ENCODE peak calls at places on chromosomes 7 and 10, in ten cellular contexts. W, B, J, E, C, H, T, V, L and K are unnamed samples.

GRCh38 chr7:144098776-144099175 is 10.6 kb upstream of the OR2A2 start:
- DNase-seq in C (no peak), V (no peak), J (no peak), L (no peak), T (no peak), E (no peak), B (no peak), W (no peak), H (no peak), K (no peak)

GRCh38 chr7:99232082-99232770 is 24.3 kb upstream of the KPNA7 start:
- DNase-seq in V (no peak), J (no peak), T (no peak), W (no peak), H (no peak), C (no peak), L (no peak), B (no peak), E (no peak), K (no peak)

GRCh38 chr7:24829787-24830186 is 72.5 kb upstream of the GSDME start:
- DNase-seq in L (no peak), T (no peak), J (peak), V (no peak), H (no peak), W (no peak), B (no peak), C (no peak), E (no peak), K (no peak)

GRCh38 chr10:30784896-30785605 is 155.5 kb upstream of the LYZL2 start:
- DNase-seq in H (peak), B (no peak), V (no peak), J (peak), L (no peak), E (no peak), W (peak), T (peak), C (peak), K (peak)

GRCh38 chr7:156979711-156980110 is 30.2 kb downstream of the NOM1 start:
- DNase-seq in B (no peak), T (no peak), J (no peak), W (no peak), V (no peak), L (no peak), H (no peak), C (no peak), E (no peak), K (no peak)

GRCh38 chr7:151796091-151796870 is 80.6 kb downstream of the PRKAG2 start:
- DNase-seq in V (no peak), J (peak), W (no peak), B (peak), T (no peak), H (no peak), E (no peak), C (no peak), L (no peak), K (peak)

GRCh38 chr7:90211391-90212148 is at the start of gene STEAP2:
- DNase-seq in B (peak), V (peak), E (no peak), J (peak), H (peak), L (peak), C (peak), T (peak), W (peak), K (peak)

GRCh38 chr7:150415161-150416160 is 35.0 kb upstream of the GIMAP8 start:
- DNase-seq in H (no peak), J (no peak), L (no peak), W (no peak), V (peak), B (no peak), T (no peak), C (no peak), E (no peak), K (no peak)

GRCh38 chr10:31728698-31729224 is 199.9 kb downstream of the ARHGAP12 start:
- DNase-seq in H (no peak), C (no peak), W (no peak), V (no peak), E (no peak), L (no peak), J (no peak), B (no peak), T (no peak), K (no peak)

GRCh38 chr10:51860257-51860656 is 160.9 kb upstream of the CSTF2T start:
- DNase-seq in B (no peak), E (no peak), H (peak), L (no peak), T (no peak), W (no peak), J (peak), V (no peak), C (no peak), K (no peak)

GRCh38 chr10:101903827-101904520 is 60.4 kb upstream of the KCNIP2 start:
- DNase-seq in H (no peak), C (peak), V (no peak), T (no peak), W (peak), B (no peak), L (peak), J (no peak), E (no peak), K (no peak)

GRCh38 chr10:122422266-122422980 is 32.0 kb upstream of the ARMS2 start:
- DNase-seq in J (no peak), L (no peak), B (no peak), H (no peak), T (no peak), C (no peak), W (no peak), V (no peak), E (no peak), K (no peak)

GRCh38 chr10:17060289-17060688 is 69.3 kb downstream of the CUBN start:
- DNase-seq in H (no peak), T (no peak), B (no peak), C (no peak), L (no peak), W (no peak), E (no peak), V (no peak), J (no peak), K (no peak)

GRCh38 chr10:70272925-70273316 is 10.9 kb downstream of the NPFFR1 start:
- DNase-seq in L (peak), E (no peak), W (no peak), V (no peak), J (peak), C (peak), H (no peak), B (peak), T (no peak), K (no peak)

GRCh38 chr10:117778241-117778640 is 235.7 kb downstream of the EMX2 start:
- DNase-seq in B (no peak), J (no peak), C (no peak), L (no peak), V (no peak), E (no peak), W (no peak), H (no peak), T (no peak), K (no peak)

GRCh38 chr7:158150234-158150633 is 437.4 kb downstream of the PTPRN2 start:
- DNase-seq in C (no peak), J (no peak), E (no peak), L (no peak), T (no peak), B (no peak), V (no peak), H (no peak), W (no peak), K (no peak)

GRCh38 chr7:105205592-105206211 is 183.0 kb downstream of the SRPK2 start:
- DNase-seq in T (no peak), L (no peak), W (no peak), E (no peak), H (no peak), C (no peak), B (no peak), J (no peak), V (no peak), K (no peak)

GRCh38 chr7:132249591-132249971 is 326.7 kb downstream of the PLXNA4 start:
- DNase-seq in T (no peak), V (peak), W (no peak), H (no peak), E (no peak), J (peak), C (no peak), L (no peak), B (peak), K (peak)

GRCh38 chr7:149304006-149304405 is 42.0 kb downstream of the ZNF783 start:
- DNase-seq in J (no peak), H (no peak), T (no peak), V (no peak), C (no peak), L (no peak), B (no peak), W (no peak), E (no peak), K (no peak)

GRCh38 chr7:83162402-83163256 is at the start of gene PCLO:
- DNase-seq in E (no peak), H (peak), B (peak), V (peak), C (peak), L (peak), J (peak), T (peak), W (peak), K (peak)

GRCh38 chr7:151085329-151085690 is 965 bp upstream of the AGAP3 start:
- DNase-seq in L (no peak), E (no peak), C (no peak), V (no peak), T (no peak), B (no peak), W (no peak), J (no peak), H (no peak), K (no peak)

GRCh38 chr7:121994625-121995410 is 121.9 kb downstream of the PTPRZ1 start:
- DNase-seq in E (no peak), J (peak), H (peak), T (peak), W (peak), C (peak), V (peak), B (peak), L (peak), K (peak)

GRCh38 chr10:95496246-95496911 is 64.8 kb downstream of the SORBS1 start:
- DNase-seq in E (no peak), W (no peak), B (no peak), C (no peak), J (no peak), T (no peak), H (no peak), V (no peak), L (no peak), K (no peak)